ENCODE peak calls at places on chromosomes 13 and 19, in five cellular contexts. One of them, this sample, is unnamed.

GRCh38 chr19:38213911-38214625 is 10.0 kb downstream of the DPF1 start:
- DNase-seq in breast epithelium: no peak
- DNase-seq in A673: no peak
- DNase-seq in lung: no peak
- DNase-seq in fibroblast of mammary gland: peak
- DNase-seq in this sample: peak

GRCh38 chr13:109416001-109416400 is 370.4 kb downstream of the IRS2 start:
- DNase-seq in breast epithelium: no peak
- DNase-seq in A673: no peak
- DNase-seq in lung: no peak
- DNase-seq in fibroblast of mammary gland: no peak
- DNase-seq in this sample: no peak

GRCh38 chr19:30085394-30085793 is 143.4 kb downstream of the URI1 start:
- DNase-seq in breast epithelium: no peak
- DNase-seq in A673: peak
- DNase-seq in lung: no peak
- DNase-seq in fibroblast of mammary gland: no peak
- DNase-seq in this sample: no peak

GRCh38 chr13:99464441-99464949 is 36.8 kb upstream of the TM9SF2 start:
- DNase-seq in breast epithelium: no peak
- DNase-seq in A673: no peak
- DNase-seq in lung: no peak
- DNase-seq in fibroblast of mammary gland: peak
- DNase-seq in this sample: peak

GRCh38 chr13:41651413-41652068 is 194.2 kb downstream of the RGCC start:
- DNase-seq in breast epithelium: no peak
- DNase-seq in A673: no peak
- DNase-seq in lung: no peak
- DNase-seq in fibroblast of mammary gland: no peak
- DNase-seq in this sample: peak

GRCh38 chr13:64446372-64446771 is 2783.8 kb downstream of the PCDH9 start:
- DNase-seq in breast epithelium: no peak
- DNase-seq in A673: peak
- DNase-seq in lung: no peak
- DNase-seq in fibroblast of mammary gland: no peak
- DNase-seq in this sample: peak

GRCh38 chr19:54608792-54609191 is 15.4 kb downstream of the LILRA1 start:
- DNase-seq in breast epithelium: no peak
- DNase-seq in A673: no peak
- DNase-seq in lung: no peak
- DNase-seq in fibroblast of mammary gland: no peak
- DNase-seq in this sample: no peak

GRCh38 chr19:6768236-6768785 is 1.1 kb upstream of the SH2D3A start:
- DNase-seq in breast epithelium: no peak
- DNase-seq in A673: no peak
- DNase-seq in lung: no peak
- DNase-seq in fibroblast of mammary gland: no peak
- DNase-seq in this sample: no peak

GRCh38 chr13:48078251-48078656 is 16.6 kb downstream of the MED4 start:
- DNase-seq in breast epithelium: no peak
- DNase-seq in A673: peak
- DNase-seq in lung: no peak
- DNase-seq in fibroblast of mammary gland: no peak
- DNase-seq in this sample: no peak

GRCh38 chr13:92137519-92137918 is 739.1 kb downstream of the GPC5 start:
- DNase-seq in breast epithelium: no peak
- DNase-seq in A673: no peak
- DNase-seq in lung: no peak
- DNase-seq in fibroblast of mammary gland: peak
- DNase-seq in this sample: no peak

GRCh38 chr13:113794764-113795173 is 35.7 kb downstream of the TMEM255B start:
- DNase-seq in breast epithelium: peak
- DNase-seq in A673: no peak
- DNase-seq in lung: no peak
- DNase-seq in fibroblast of mammary gland: no peak
- DNase-seq in this sample: no peak

GRCh38 chr19:40771101-40771539 is 4.2 kb upstream of the MIA start:
- DNase-seq in breast epithelium: no peak
- DNase-seq in A673: peak
- DNase-seq in lung: no peak
- DNase-seq in fibroblast of mammary gland: peak
- DNase-seq in this sample: no peak

DNA sequence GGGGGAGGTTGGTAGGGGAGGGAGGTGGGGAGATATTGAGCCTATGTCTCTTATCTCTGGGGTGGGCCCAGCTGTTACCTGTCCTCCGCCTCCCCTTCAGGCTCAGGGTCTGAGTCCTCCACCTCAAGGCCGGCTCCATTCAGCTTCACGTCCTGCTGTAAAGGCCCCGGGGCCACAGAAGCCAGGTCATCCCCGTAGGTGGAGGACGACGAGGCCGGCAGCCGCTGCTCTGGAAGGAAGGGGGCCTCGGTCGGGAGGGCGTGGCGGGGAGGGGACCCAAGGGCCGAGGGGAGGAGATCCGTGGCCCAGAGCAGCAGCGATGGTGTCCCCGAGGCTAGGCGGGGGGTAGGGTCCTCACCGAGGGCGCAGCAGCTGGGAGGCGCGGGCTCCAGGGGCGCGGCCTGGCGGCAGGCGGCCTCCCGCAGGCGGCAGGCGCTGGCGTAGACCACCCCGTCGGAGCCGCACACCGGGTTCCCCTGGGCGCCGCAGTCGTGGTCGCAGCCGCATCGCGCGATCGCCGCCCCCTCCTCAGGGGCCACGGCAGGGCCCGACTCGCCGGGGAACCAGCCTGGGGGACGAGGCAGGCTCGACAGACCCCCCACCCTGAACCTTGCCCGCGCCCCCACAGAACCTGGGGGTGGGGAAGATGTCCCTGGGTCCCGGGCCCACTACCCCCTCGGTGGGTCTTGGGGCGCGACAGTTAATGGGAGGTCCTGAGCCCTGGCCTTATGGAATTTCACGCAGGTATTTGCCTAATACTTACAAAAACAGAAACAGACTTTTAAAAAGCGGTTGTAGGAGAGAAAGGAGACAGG is 7.5 kb downstream of the F2RL3 start:
- DNase-seq in breast epithelium: no peak
- DNase-seq in A673: no peak
- DNase-seq in lung: no peak
- DNase-seq in fibroblast of mammary gland: no peak
- DNase-seq in this sample: no peak
- H3K4me3 ChIP-seq in breast epithelium: peak
- H3K4me3 ChIP-seq in A673: peak
- H3K4me3 ChIP-seq in lung: no peak
- H3K4me3 ChIP-seq in fibroblast of mammary gland: peak
- H3K4me3 ChIP-seq in this sample: peak

GRCh38 chr13:38759390-38759789 is 72.5 kb downstream of the FREM2 start:
- DNase-seq in breast epithelium: no peak
- DNase-seq in A673: no peak
- DNase-seq in lung: no peak
- DNase-seq in fibroblast of mammary gland: no peak
- DNase-seq in this sample: no peak

GRCh38 chr13:38767506-38768265 is 80.8 kb downstream of the FREM2 start:
- DNase-seq in breast epithelium: no peak
- DNase-seq in A673: no peak
- DNase-seq in lung: no peak
- DNase-seq in fibroblast of mammary gland: no peak
- DNase-seq in this sample: no peak

GRCh38 chr13:38766799-38767198 is 79.9 kb downstream of the FREM2 start:
- DNase-seq in breast epithelium: no peak
- DNase-seq in A673: no peak
- DNase-seq in lung: no peak
- DNase-seq in fibroblast of mammary gland: no peak
- DNase-seq in this sample: no peak

GRCh38 chr13:38758278-38758677 is 71.4 kb downstream of the FREM2 start:
- DNase-seq in breast epithelium: no peak
- DNase-seq in A673: no peak
- DNase-seq in lung: no peak
- DNase-seq in fibroblast of mammary gland: no peak
- DNase-seq in this sample: no peak

GRCh38 chr13:38763446-38764381 is 76.8 kb downstream of the FREM2 start:
- DNase-seq in breast epithelium: no peak
- DNase-seq in A673: peak
- DNase-seq in lung: no peak
- DNase-seq in fibroblast of mammary gland: peak
- DNase-seq in this sample: peak
- TF ChIP-seq CTCF in breast epithelium: peak
- TF ChIP-seq CTCF in A673: peak
- TF ChIP-seq CTCF in lung: peak
- TF ChIP-seq CTCF in fibroblast of mammary gland: peak
- TF ChIP-seq CTCF in this sample: peak

DNA sequence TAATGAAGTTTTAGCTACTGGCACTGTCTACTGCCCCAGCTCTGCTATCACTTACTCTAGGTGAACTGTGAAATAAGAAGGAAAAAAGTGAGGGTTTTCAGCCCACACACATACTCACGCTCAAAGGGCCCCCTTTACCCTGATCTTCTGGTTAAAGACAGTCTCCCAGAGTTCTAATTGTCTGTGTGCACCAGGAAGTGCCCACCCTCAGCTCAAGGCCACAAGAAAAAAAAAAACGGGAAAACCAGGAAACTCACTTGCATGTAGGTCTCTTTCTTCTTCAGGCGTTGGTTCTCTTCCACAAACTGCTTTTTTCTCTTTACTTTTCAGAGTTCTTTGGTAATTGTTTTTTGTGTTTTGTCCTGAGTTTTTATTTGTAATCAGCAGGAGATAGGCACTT is 22.1 kb downstream of the RAP2A start:
- DNase-seq in breast epithelium: no peak
- DNase-seq in A673: no peak
- DNase-seq in lung: no peak
- DNase-seq in fibroblast of mammary gland: no peak
- DNase-seq in this sample: no peak
- H3K4me3 ChIP-seq in breast epithelium: no peak
- H3K4me3 ChIP-seq in A673: no peak
- H3K4me3 ChIP-seq in lung: no peak
- H3K4me3 ChIP-seq in fibroblast of mammary gland: no peak
- H3K4me3 ChIP-seq in this sample: no peak

GRCh38 chr19:56309511-56310185 is 5.0 kb downstream of the ZSCAN5A start:
- DNase-seq in breast epithelium: no peak
- DNase-seq in A673: peak
- DNase-seq in lung: peak
- DNase-seq in fibroblast of mammary gland: peak
- DNase-seq in this sample: peak
- TF ChIP-seq CTCF in breast epithelium: peak
- TF ChIP-seq CTCF in A673: peak
- TF ChIP-seq CTCF in lung: peak
- TF ChIP-seq CTCF in fibroblast of mammary gland: peak
- TF ChIP-seq CTCF in this sample: peak

GRCh38 chr13:78636493-78636892 is 22.5 kb downstream of the OBI1 start:
- DNase-seq in breast epithelium: no peak
- DNase-seq in A673: no peak
- DNase-seq in lung: no peak
- DNase-seq in fibroblast of mammary gland: no peak
- DNase-seq in this sample: no peak

GRCh38 chr13:78632956-78633355 is 26.0 kb downstream of the OBI1 start:
- DNase-seq in breast epithelium: no peak
- DNase-seq in A673: peak
- DNase-seq in lung: no peak
- DNase-seq in fibroblast of mammary gland: no peak
- DNase-seq in this sample: no peak

GRCh38 chr13:78631077-78631476 is 27.7 kb upstream of the POU4F1 start:
- DNase-seq in breast epithelium: no peak
- DNase-seq in A673: no peak
- DNase-seq in lung: no peak
- DNase-seq in fibroblast of mammary gland: no peak
- DNase-seq in this sample: no peak

GRCh38 chr13:78625384-78625783 is 22.0 kb upstream of the POU4F1 start:
- DNase-seq in breast epithelium: no peak
- DNase-seq in A673: no peak
- DNase-seq in lung: no peak
- DNase-seq in fibroblast of mammary gland: no peak
- DNase-seq in this sample: no peak

DNA sequence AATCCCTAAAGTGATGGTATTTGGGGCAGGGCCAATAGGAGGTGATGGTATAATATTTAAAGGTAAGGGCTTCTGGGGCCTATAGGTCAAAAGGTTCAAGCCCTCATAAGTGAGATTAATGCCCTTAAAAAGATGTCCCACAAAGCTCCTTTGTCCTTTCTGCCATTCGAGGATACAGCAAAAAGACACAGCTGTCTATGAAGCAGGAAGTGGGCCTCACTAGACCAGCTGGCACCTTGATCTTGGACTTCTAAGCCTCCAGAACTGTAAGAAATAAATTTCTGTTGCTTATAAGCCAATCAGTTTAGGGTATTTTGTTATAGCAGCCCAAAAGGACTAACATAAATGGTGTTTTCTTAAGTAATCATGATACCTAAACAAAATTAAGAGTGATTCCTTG is 27.2 kb upstream of the POU4F1 start:
- DNase-seq in breast epithelium: no peak
- DNase-seq in A673: no peak
- DNase-seq in lung: no peak
- DNase-seq in fibroblast of mammary gland: no peak
- DNase-seq in this sample: no peak
- H3K4me3 ChIP-seq in breast epithelium: no peak
- H3K4me3 ChIP-seq in A673: no peak
- H3K4me3 ChIP-seq in lung: no peak
- H3K4me3 ChIP-seq in fibroblast of mammary gland: no peak
- H3K4me3 ChIP-seq in this sample: no peak

GRCh38 chr19:45146251-45146650 is 14.5 kb downstream of the NKPD1 start:
- DNase-seq in breast epithelium: no peak
- DNase-seq in A673: no peak
- DNase-seq in lung: no peak
- DNase-seq in fibroblast of mammary gland: no peak
- DNase-seq in this sample: no peak

GRCh38 chr19:45149129-45149528 is 11.7 kb downstream of the NKPD1 start:
- DNase-seq in breast epithelium: no peak
- DNase-seq in A673: no peak
- DNase-seq in lung: no peak
- DNase-seq in fibroblast of mammary gland: no peak
- DNase-seq in this sample: no peak

GRCh38 chr19:45150180-45150579 is 10.6 kb downstream of the NKPD1 start:
- DNase-seq in breast epithelium: no peak
- DNase-seq in A673: no peak
- DNase-seq in lung: no peak
- DNase-seq in fibroblast of mammary gland: no peak
- DNase-seq in this sample: no peak

GRCh38 chr19:45146716-45147337 is 14.0 kb downstream of the NKPD1 start:
- DNase-seq in breast epithelium: no peak
- DNase-seq in A673: no peak
- DNase-seq in lung: no peak
- DNase-seq in fibroblast of mammary gland: no peak
- DNase-seq in this sample: no peak

GRCh38 chr19:45147835-45148676 is 12.7 kb downstream of the NKPD1 start:
- DNase-seq in breast epithelium: no peak
- DNase-seq in A673: no peak
- DNase-seq in lung: no peak
- DNase-seq in fibroblast of mammary gland: no peak
- DNase-seq in this sample: no peak
- TF ChIP-seq CTCF in breast epithelium: no peak
- TF ChIP-seq CTCF in A673: peak
- TF ChIP-seq CTCF in lung: no peak
- TF ChIP-seq CTCF in fibroblast of mammary gland: no peak
- TF ChIP-seq CTCF in this sample: no peak

This sample was measured in foreskin fibroblast.